ENCODE peak calls at places on chromosomes 6 and 20, in five cellular contexts. Y is Panc1; L is MM.1S; F is CD8-positive, alpha-beta memory T cell; K is aorta. E is an unnamed sample. For H3K4me1, the result is how much of the 10 kb centered on the place peaks cover.

GRCh38 chr6:25713802-25714201 is 40.7 kb upstream of the SLC17A4 start:
- DNase-seq in Y (no peak), L (no peak), F (no peak), K (no peak), E (no peak)

GRCh38 chr20:11726021-11726420 is 191.7 kb upstream of the BTBD3 start:
- DNase-seq in Y (no peak), L (no peak), F (no peak), K (no peak), E (no peak)

GRCh38 chr6:36717871-36718540 is 20.4 kb downstream of the RAB44 start:
- DNase-seq in Y (no peak), L (no peak), F (no peak), K (peak), E (no peak)

GRCh38 chr20:24950128-24950835 is 1.2 kb downstream of the CST7 start:
- DNase-seq in Y (no peak), L (no peak), F (peak), K (no peak), E (no peak)

GRCh38 chr6:151229401-151230276 is 10.1 kb upstream of the AKAP12 start:
- DNase-seq in Y (no peak), L (no peak), F (no peak), K (no peak), E (no peak)

GRCh38 chr20:1427457-1428054 is 34.7 kb upstream of the FKBP1A start:
- DNase-seq in Y (no peak), L (no peak), F (no peak), K (no peak), E (no peak)

GRCh38 chr6:131251593-131252204 is 116.4 kb downstream of the AKAP7 start:
- DNase-seq in Y (no peak), L (no peak), F (no peak), K (no peak), E (no peak)

GRCh38 chr20:51529758-51530157 is 12.8 kb downstream of the NFATC2 start:
- DNase-seq in Y (no peak), L (no peak), F (peak), K (no peak), E (peak)

GRCh38 chr6:154683756-154684523 is 49.3 kb upstream of the SCAF8 start:
- DNase-seq in Y (no peak), L (peak), F (no peak), K (no peak), E (no peak)

GRCh38 chr6:148932731-148933130 is 185.9 kb downstream of the UST start:
- DNase-seq in Y (no peak), L (no peak), F (no peak), K (no peak), E (no peak)

GRCh38 chr6:19804362-19805145 is 32.6 kb upstream of the ID4 start:
- DNase-seq in Y (no peak), L (peak), F (no peak), K (peak), E (no peak)

GRCh38 chr6:159372333-159372732 is 203.1 kb downstream of the FNDC1 start:
- DNase-seq in Y (no peak), L (no peak), F (no peak), K (peak), E (no peak)

GRCh38 chr20:20820104-20820503 is 107.7 kb upstream of the RALGAPA2 start:
- DNase-seq in Y (no peak), L (no peak), F (no peak), K (no peak), E (no peak)

GRCh38 chr6:17045581-17046322 is 56.1 kb upstream of the STMND1 start:
- DNase-seq in Y (no peak), L (no peak), F (no peak), K (no peak), E (no peak)

GRCh38 chr6:43838276-43839036 is 68.4 kb downstream of the VEGFA start:
- DNase-seq in Y (no peak), L (peak), F (peak), K (no peak), E (no peak)

GRCh38 chr20:47667086-47667485 is 118.2 kb downstream of the SULF2 start:
- DNase-seq in Y (no peak), L (no peak), F (no peak), K (no peak), E (no peak)

DNA sequence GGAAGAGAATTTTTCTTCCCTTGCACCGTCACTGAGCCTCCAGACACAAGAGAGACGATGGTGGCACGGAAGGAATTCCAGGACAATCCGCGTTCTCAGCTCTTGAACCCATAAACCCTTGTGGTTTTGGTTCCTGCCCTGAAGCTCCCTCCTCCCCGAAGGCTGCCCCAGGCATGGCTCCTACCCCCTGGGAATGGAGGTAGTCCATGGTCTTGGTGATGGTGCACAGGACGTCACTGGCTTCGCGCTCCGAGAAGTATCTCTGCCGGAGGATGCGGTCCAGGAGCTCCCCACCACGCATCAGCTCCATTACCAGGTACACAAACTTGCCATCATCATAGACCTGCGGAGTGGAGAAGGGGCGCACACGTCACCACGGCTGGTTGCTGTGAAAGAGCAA is 47.5 kb upstream of the MPC1 start:
- DNase-seq in Y (no peak), L (no peak), F (no peak), K (no peak), E (no peak)
- H3K4me1 ChIP-seq in Y (under half), L (under half), F (under half), K (under half), E (under half)

DNA sequence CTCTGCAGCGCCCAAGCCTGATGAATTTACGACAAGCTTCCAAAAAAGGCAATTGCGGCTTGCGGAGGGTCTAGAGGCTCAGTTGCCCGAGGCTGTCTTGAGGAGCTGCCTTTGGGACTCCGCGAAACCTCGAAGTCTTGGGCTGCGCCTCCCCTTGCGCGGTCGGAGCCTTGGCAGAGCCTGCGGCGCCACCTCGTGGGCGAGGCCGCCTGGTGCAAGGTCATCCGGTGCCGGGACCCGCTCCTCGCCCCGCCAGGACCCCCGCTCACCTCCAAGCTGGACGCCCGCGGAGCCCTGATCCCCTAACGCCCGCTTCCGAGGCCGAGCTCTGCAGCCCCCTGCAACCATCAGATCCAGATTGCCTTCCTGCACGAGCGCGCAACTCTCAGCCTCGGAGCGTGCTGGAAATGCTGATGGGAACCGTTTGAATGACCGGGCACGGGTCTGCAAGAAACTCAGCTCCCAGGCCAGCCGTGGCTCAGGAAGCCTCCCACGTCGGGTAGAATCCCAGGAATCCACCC is 14.9 kb upstream of the FAM210B start:
- DNase-seq in Y (no peak), L (peak), F (no peak), K (no peak), E (no peak)
- H3K4me3 ChIP-seq in Y (no peak), L (peak), F (no peak), K (no peak), E (no peak)

DNA sequence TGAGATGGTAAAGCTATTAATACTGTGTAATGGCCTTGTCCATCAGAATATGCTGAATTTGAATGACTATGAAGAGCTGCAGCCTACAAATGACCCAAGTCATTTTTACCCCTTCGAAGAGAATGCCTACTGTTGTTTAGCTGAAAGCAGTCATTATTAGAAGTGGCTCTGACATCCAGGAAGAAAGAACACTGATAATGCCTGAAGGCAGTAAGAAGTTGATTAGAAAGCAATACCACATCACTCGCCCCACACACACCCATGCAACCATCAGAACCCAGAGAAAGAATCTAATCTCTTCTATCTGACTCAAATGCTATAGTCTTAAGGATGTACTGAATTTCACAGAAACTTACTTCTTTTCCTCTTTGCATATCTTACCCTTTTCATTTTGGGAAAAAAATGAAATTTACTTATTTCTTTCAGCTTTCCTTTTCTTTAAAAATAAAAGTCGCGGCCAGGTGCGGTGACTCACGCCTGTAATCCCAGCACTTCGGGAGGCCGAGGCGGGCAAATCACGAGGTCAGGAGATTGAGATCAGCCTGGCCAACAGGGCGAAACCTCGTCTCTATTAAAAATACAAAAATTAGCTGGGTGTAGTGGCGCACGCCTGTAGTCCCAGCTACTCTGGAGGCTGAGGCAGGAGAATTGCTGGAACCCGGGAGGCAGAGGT is 61.0 kb downstream of the ARHGAP18 start:
- DNase-seq in Y (no peak), L (no peak), F (no peak), K (no peak), E (no peak)
- H3K4me1 ChIP-seq in Y (under half), L (half or more), F (under half), K (under half), E (under half)

GRCh38 chr6:135851442-135852271 is at the start of gene PDE7B:
- DNase-seq in Y (no peak), L (peak), F (no peak), K (peak), E (peak)
- H3K4me3 ChIP-seq in Y (peak), L (no peak), F (peak), K (peak), E (peak)